ENCODE peak calls at places on chromosomes 3 and 15, in five cellular contexts. N is mesendoderm, B is H9, Z is neuronal stem cell, Y is IMR-90. G is an unnamed sample.

GRCh38 chr15:62848631-62849050 is 193.9 kb upstream of the TPM1 start:
- DNase-seq in B (no peak), Y (peak), N (peak), Z (no peak), G (peak)

GRCh38 chr15:51499379-51499976 is 123.1 kb downstream of the DMXL2 start:
- DNase-seq in Y (peak), B (no peak), N (peak), Z (no peak), G (peak)

GRCh38 chr3:46091046-46091445 is 63.8 kb upstream of the XCR1 start:
- DNase-seq in Z (no peak), B (no peak), N (no peak), Y (no peak), G (no peak)

GRCh38 chr3:36380171-36381031 is at the start of gene STAC:
- DNase-seq in B (peak), N (peak), Z (peak), Y (no peak), G (no peak)

GRCh38 chr3:105465251-105465853 is 98.6 kb downstream of the ALCAM start:
- DNase-seq in N (no peak), B (no peak), Y (no peak), Z (no peak), G (no peak)

GRCh38 chr15:25850154-25851111 is 12.7 kb downstream of the ATP10A start:
- DNase-seq in Z (peak), B (peak), Y (peak), N (peak), G (peak)

GRCh38 chr3:44862221-44862637 is 517 bp downstream of the TMEM42 start:
- DNase-seq in Z (peak), N (peak), Y (peak), B (no peak), G (peak)

GRCh38 chr15:90000175-90000923 is 775 bp upstream of the ZNF710 start:
- DNase-seq in Z (peak), B (no peak), N (peak), Y (peak), G (peak)

GRCh38 chr3:31922962-31923361 is 58.1 kb downstream of the OSBPL10 start:
- DNase-seq in Y (no peak), B (no peak), Z (no peak), N (no peak), G (no peak)

GRCh38 chr15:98698792-98699191 is 50.5 kb downstream of the IGF1R start:
- DNase-seq in Z (no peak), N (peak), Y (no peak), B (no peak), G (no peak)

GRCh38 chr3:197752107-197752506 is 2.4 kb downstream of the FYTTD1 start:
- DNase-seq in B (no peak), Z (no peak), Y (no peak), N (no peak), G (peak)

GRCh38 chr3:13824521-13825316 is 55.2 kb downstream of the WNT7A start:
- DNase-seq in B (no peak), Y (no peak), N (peak), Z (no peak), G (no peak)

GRCh38 chr3:167066977-167067843 is 312.9 kb downstream of the ZBBX start:
- DNase-seq in N (no peak), Z (no peak), Y (no peak), B (no peak), G (no peak)

DNA sequence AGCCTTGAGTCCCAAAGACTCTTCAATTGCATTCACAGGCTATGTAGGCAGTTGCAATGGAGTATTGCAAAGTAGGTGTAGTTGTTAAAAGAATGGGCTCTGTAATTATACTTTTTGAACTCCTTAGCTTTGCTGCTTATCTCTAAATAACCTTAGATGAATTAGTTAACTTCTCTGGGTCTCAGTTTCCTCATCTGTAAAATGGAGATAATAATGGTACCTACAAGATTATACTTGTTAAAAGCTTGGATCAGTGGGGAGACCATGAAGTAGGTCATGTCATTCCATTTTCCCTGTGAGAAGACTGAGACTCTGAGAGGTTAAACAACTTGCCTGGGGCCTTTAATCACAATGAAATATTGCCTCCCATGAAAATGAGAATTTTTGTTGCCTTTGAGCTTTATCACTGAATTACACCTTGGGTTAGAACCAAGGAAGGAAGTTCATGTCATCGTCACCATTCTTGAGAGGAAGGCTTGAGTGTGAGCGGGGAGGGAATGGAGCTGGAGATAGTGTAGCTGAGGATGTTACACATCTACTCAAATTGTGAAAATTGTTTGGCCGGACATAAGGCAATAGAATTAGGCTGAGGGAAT is 38.1 kb downstream of the CTDSPL start:
- DNase-seq in Z (no peak), Y (no peak), B (no peak), N (no peak), G (no peak)
- H2BK15ac ChIP-seq in Z (no peak), Y (no peak), B (no peak), N (no peak), G (no peak)

DNA sequence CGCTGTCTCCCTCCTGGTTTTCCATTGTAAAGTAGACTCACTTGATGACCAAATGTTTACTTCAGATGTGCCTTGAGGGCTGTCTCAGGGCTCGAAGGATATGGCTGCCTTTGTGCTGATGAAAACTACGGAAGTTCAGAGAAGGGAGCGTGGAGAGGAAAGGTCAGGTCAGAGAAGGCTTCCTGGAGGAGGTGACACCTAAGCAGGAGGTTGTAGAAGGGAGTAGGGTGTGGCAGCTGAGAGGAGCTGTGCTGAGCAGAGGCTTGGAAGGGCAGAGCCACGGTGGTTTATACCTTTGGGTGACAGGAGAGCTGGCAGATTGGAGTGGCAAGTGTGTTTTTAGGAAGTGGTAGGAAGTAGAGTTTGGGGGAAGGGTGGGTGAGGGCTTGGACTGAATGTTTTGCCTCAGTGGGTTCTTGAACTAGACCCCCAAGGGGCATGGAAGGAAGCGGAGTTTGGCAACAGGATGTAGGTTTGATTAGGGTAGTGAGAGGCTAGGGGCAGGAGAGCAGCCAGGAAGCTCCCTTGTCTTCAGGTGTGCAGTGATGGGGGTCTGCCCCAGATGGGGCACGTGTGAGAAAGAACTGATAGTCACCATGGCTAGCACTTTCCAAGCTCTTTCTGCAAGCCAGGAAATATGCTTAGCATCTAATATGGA is 4.5 kb downstream of the ZSCAN2 start:
- DNase-seq in Z (no peak), Y (peak), B (no peak), N (no peak), G (no peak)
- H2BK15ac ChIP-seq in Z (no peak), Y (no peak), B (no peak), N (no peak), G (no peak)

GRCh38 chr3:50341996-50342732 is 1.5 kb upstream of the RASSF1 start:
- DNase-seq in B (no peak), Z (no peak), Y (no peak), N (no peak), G (no peak)
- H2BK15ac ChIP-seq in B (no peak), Z (peak), Y (no peak), N (no peak), G (no peak)

DNA sequence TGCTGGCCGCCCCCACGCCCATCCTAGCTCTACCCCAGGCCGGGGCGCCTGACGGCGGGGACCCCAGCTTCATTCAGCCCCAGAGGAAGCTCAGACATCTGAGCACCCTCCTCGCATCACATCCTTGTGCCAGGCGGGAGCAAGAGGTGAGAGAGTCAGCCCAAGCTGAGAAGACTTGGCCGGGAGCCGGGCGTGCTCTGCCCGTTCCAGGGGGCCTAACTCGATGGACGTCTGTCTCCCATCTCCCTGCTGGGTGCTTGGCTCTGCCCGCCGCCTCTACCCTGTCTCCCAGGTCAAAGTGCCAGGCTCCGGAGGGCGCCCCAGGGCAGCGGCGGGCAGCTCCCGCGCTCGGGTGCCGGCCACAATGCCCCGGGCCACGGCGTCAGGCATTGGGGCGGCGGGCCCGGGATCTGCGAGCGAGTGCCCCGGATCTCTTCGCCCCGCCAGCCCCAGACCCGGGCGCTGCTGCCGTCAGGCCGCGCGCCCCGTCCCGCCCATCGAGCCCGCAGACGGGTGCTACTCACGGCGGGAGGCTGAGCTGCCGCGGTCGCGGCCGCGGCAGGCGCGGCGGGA is 425 bp downstream of the DAPK2 start:
- DNase-seq in N (no peak), Z (peak), Y (no peak), B (peak), G (no peak)
- H2BK15ac ChIP-seq in N (no peak), Z (peak), Y (no peak), B (no peak), G (no peak)

DNA sequence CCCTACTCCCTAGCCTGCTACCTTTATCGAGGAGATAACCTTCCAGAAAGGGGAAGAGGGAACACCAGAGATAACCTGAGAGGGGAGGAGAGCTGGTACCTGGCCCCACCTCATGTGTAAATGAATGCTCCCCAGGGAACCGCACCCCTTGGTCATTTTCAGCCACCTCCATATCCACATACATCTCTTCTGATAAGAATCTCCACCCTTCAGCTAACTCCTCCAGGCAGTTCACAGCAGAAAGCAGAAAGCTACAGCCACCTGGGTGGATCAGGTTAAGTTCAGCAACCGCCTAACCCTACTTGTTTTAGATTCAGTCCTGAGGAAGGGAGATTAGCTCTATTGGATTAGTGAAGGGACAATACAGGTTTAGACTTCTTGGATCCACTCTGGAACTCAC is 38.0 kb upstream of the TIMP4 start:
- DNase-seq in Y (no peak), B (no peak), Z (no peak), N (no peak), G (no peak)
- H2BK15ac ChIP-seq in Y (peak), B (no peak), Z (no peak), N (no peak), G (no peak)

GRCh38 chr3:128578346-128578745 is 72.3 kb downstream of the RPN1 start:
- DNase-seq in Y (no peak), Z (no peak), N (peak), B (no peak), G (no peak)

GRCh38 chr3:128573707-128574162 is 76.9 kb downstream of the RPN1 start:
- DNase-seq in Z (no peak), B (peak), Y (no peak), N (peak), G (no peak)

GRCh38 chr3:128575777-128576176 is 74.8 kb downstream of the RPN1 start:
- DNase-seq in Y (no peak), B (no peak), Z (no peak), N (no peak), G (no peak)

GRCh38 chr3:128577711-128578110 is 72.9 kb downstream of the RPN1 start:
- DNase-seq in B (no peak), N (peak), Y (no peak), Z (peak), G (no peak)

GRCh38 chr3:128576290-128576689 is 74.3 kb downstream of the RPN1 start:
- DNase-seq in B (no peak), Y (no peak), N (no peak), Z (no peak), G (no peak)
- H2BK15ac ChIP-seq in B (no peak), Y (no peak), N (no peak), Z (peak), G (no peak)

DNA sequence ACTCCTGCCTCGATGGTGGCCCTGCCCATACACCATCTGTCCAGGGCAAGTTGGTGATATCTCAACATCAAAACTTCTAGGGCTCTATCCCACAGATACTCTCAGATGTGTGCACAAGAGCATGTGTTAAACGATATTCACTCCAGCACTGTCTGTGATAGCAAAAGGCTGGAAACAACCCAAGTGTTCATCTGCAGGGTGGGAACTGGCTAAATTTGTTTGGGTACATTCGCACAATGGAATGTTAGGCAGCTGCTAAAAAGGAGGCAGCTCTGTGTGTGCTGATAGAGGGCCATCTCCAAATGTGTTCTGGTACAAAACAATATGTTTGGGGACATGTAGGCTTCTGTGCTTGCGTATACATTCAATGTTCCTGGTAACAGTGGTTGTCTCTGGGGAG is 19.8 kb downstream of the IGDCC4 start:
- DNase-seq in B (no peak), Y (no peak), Z (no peak), N (no peak), G (no peak)
- H2BK15ac ChIP-seq in B (no peak), Y (no peak), Z (no peak), N (no peak), G (no peak)

DNA sequence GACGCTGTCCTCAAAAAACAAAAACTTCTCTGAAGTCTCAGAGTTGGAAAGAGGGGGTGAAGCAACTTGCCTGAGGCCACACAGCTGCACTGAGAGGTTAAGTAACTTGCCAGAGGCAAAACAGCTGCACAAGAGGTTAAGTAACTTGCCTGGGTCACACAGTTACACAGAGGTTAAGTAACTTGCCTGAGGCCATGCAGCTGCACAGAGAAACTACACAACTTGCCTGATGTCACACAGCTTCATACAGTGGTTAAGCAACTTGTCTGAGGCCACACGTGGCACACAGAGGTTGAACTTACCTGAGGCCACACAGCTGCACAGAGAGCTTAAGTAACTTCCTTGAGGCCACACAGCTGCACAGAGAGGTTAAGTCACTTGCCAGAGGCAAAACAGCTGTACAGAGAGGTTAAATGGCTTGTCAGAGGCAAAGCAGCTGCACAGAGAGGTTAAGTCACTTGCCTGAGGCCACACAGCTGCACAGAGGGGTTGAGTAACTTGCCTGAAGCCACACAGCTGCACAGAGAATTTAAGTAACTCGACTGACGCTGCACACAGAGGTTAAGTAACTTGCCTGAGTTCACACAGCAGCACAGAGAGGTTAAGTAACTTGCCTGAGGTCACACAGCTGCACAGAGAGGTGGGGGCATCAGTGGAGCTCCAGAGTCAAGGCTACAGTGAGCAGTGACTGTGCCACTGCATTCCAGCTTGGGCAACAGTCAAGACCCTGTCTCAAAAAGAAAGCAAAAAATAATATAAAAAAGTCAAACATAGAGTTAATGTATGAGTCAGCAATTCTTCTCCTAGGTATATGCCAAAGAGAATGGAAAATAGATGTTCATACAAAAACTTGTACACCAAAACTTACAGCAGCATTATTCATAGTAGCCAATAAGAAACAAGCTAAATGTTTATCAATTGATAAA is 12.0 kb upstream of the ACAD9 start:
- DNase-seq in B (no peak), N (no peak), Z (no peak), Y (no peak), G (peak)
- H2BK15ac ChIP-seq in B (no peak), N (no peak), Z (peak), Y (no peak), G (no peak)

G was measured in mesenchymal stem cell.